ENCODE peak calls at places on chromosomes 12 and 14, in four cellular contexts. U is NCI-H187, A is cardiac muscle cell, P is AML-193. B is an unnamed sample.

GRCh38 chr14:23299558-23299957 is 3.1 kb downstream of the PPP1R3E start:
- DNase-seq in A (peak; percentile 58), U (no peak), P (peak; percentile 10), B (no peak)

GRCh38 chr14:26870722-26871121 is 272.9 kb upstream of the NOVA1 start:
- DNase-seq in A (no peak), P (no peak), U (no peak), B (no peak)

GRCh38 chr14:68111733-68112270 is 292.2 kb downstream of the RAD51B start:
- DNase-seq in P (no peak), U (no peak), A (no peak), B (no peak)

GRCh38 chr14:100532154-100532915 is 54.9 kb downstream of the BEGAIN start:
- DNase-seq in P (no peak), U (no peak), A (no peak), B (no peak)

GRCh38 chr14:98894600-98894999 is 377.4 kb downstream of the BCL11B start:
- DNase-seq in P (no peak), A (no peak), U (no peak), B (no peak)

GRCh38 chr12:47863467-47863866 is 41.3 kb downstream of the VDR start:
- DNase-seq in U (peak; percentile 9), P (no peak), A (no peak), B (no peak)

GRCh38 chr12:66065623-66066022 is 64.9 kb downstream of the LLPH start:
- DNase-seq in A (no peak), U (no peak), P (no peak), B (no peak)

GRCh38 chr14:61524211-61524806 is 171.0 kb upstream of the HIF1A start:
- DNase-seq in U (peak; percentile 81), A (no peak), P (no peak), B (peak; percentile 85)

GRCh38 chr14:25003537-25003936 is 46.4 kb downstream of the STXBP6 start:
- DNase-seq in U (no peak), A (no peak), P (no peak), B (no peak)

GRCh38 chr12:108930155-108930554 is 50.3 kb downstream of the DAO start:
- DNase-seq in U (no peak), A (no peak), P (no peak), B (no peak)

GRCh38 chr12:119615518-119616475 is 22.2 kb downstream of the TMEM233 start:
- DNase-seq in U (no peak), P (no peak), A (no peak), B (no peak)

GRCh38 chr12:49920241-49920914 is 16.7 kb upstream of the FAIM2 start:
- DNase-seq in P (peak; percentile 47), U (no peak), A (no peak), B (no peak)

GRCh38 chr12:16608346-16608745 is 2.4 kb upstream of the LMO3 start:
- DNase-seq in U (no peak), A (no peak), P (no peak), B (no peak)

GRCh38 chr12:18576104-18576622 is 161.6 kb downstream of the PLCZ1 start:
- DNase-seq in U (no peak), A (no peak), P (no peak), B (no peak)

GRCh38 chr12:69648476-69648875 is 37.8 kb upstream of the LRRC10 start:
- DNase-seq in U (no peak), P (no peak), A (no peak), B (no peak)

GRCh38 chr12:25051583-25052190 is 102.8 kb upstream of the BCAT1 start:
- DNase-seq in U (no peak), P (peak; percentile 48), A (no peak), B (no peak)

GRCh38 chr14:103641181-103641580 is 12.2 kb downstream of the KLC1 start:
- DNase-seq in P (no peak), U (no peak), A (no peak), B (no peak)

GRCh38 chr12:38124247-38125012 is 192.1 kb upstream of the ALG10B start:
- DNase-seq in P (no peak), A (no peak), U (no peak), B (no peak)

GRCh38 chr12:133081408-133081806 is 684 bp downstream of the ZNF140 start:
- DNase-seq in A (no peak), U (no peak), P (no peak), B (no peak)

GRCh38 chr12:48977290-48978281 is 536 bp upstream of the WNT1 start:
- DNase-seq in A (no peak), U (no peak), P (no peak), B (no peak)

GRCh38 chr14:77556946-77557345 is 58.3 kb upstream of the ISM2 start:
- DNase-seq in U (no peak), A (no peak), P (no peak), B (no peak)

GRCh38 chr12:1845010-1845409 is 24.6 kb downstream of the LRTM2 start:
- DNase-seq in A (no peak), U (no peak), P (no peak), B (no peak)

GRCh38 chr14:97350415-97350814 is 553.2 kb downstream of the VRK1 start:
- DNase-seq in P (no peak), A (no peak), U (no peak), B (no peak)

GRCh38 chr12:55698241-55698955 is 9.3 kb downstream of the ITGA7 start:
- DNase-seq in P (no peak), A (no peak), U (no peak), B (no peak)

GRCh38 chr14:30193791-30194407 is 266.3 kb upstream of the PRKD1 start:
- DNase-seq in A (no peak), U (no peak), P (no peak), B (no peak)

GRCh38 chr12:3491938-3492867 is 1.2 kb downstream of the PRMT8 start:
- DNase-seq in A (peak; percentile 93), U (no peak), P (no peak), B (peak; percentile 7)

GRCh38 chr12:54299515-54300266 is 1.1 kb downstream of the NFE2 start:
- DNase-seq in U (no peak), P (no peak), A (no peak), B (no peak)

GRCh38 chr12:131340616-131341210 is 370.2 kb upstream of the SFSWAP start:
- DNase-seq in U (no peak), P (no peak), A (no peak), B (no peak)

GRCh38 chr14:53149656-53150319 is 3.3 kb downstream of the DDHD1 start:
- DNase-seq in A (no peak), U (no peak), P (peak; percentile 26), B (no peak)

GRCh38 chr12:75208851-75209781 is 523 bp downstream of the KCNC2 start:
- DNase-seq in P (no peak), U (no peak), A (peak; percentile 82), B (no peak)

GRCh38 chr14:53151867-53152626 is 1.1 kb downstream of the DDHD1 start:
- DNase-seq in U (peak; percentile 53), A (peak; percentile 42), P (peak; percentile 22), B (peak; percentile 2)

GRCh38 chr14:76977793-76978730 is 50.4 kb downstream of the IRF2BPL start:
- DNase-seq in P (no peak), A (no peak), U (no peak), B (peak; percentile 98)

GRCh38 chr12:83865431-83865830 is 1047.2 kb downstream of the SLC6A15 start:
- DNase-seq in P (no peak), A (no peak), U (no peak), B (no peak)

GRCh38 chr14:87797001-87797400 is 196.0 kb downstream of the GALC start:
- DNase-seq in P (no peak), U (no peak), A (no peak), B (no peak)

GRCh38 chr12:31491819-31492598 is 98.9 kb downstream of the DENND5B start:
- DNase-seq in P (no peak), A (no peak), U (no peak), B (peak; percentile 92)

B was measured in retinal pigment epithelial cell.